ENCODE peak calls at places on chromosomes 1 and 21, in six cellular contexts. R is tibial nerve, F is lung, Y is left ventricle myocardium inferior, A is ascending aorta, K is brain microvascular endothelial cell. P is an unnamed sample.

GRCh38 chr1:232965124-232965911 is 14.9 kb downstream of the NTPCR start:
- DNase-seq in R (no peak), F (no peak), Y (no peak), A (no peak), K (no peak), P (no peak)

GRCh38 chr1:117634631-117635030 is 28.8 kb downstream of the TENT5C start:
- DNase-seq in R (no peak), F (no peak), Y (no peak), A (no peak), K (no peak), P (no peak)

GRCh38 chr1:226172589-226172988 is 14.0 kb downstream of the ACBD3 start:
- DNase-seq in R (no peak), F (no peak), Y (no peak), A (no peak), K (no peak), P (no peak)

GRCh38 chr1:48177257-48177656 is 45.3 kb upstream of the SLC5A9 start:
- DNase-seq in R (no peak), F (no peak), Y (no peak), A (no peak), K (no peak), P (no peak)

GRCh38 chr1:59323879-59324278 is 27.0 kb downstream of the FGGY start:
- DNase-seq in R (no peak), F (no peak), Y (no peak), A (no peak), K (no peak), P (no peak)

GRCh38 chr1:184881941-184882648 is 92.2 kb downstream of the NIBAN1 start:
- DNase-seq in R (no peak), F (no peak), Y (no peak), A (no peak), K (peak; percentile 40), P (no peak)

GRCh38 chr21:28283652-28284490 is 708.8 kb downstream of the LTN1 start:
- DNase-seq in R (no peak), F (no peak), Y (no peak), A (no peak), K (peak; percentile 96), P (no peak)

GRCh38 chr1:220726634-220727033 is 21.5 kb upstream of the MTARC2 start:
- DNase-seq in R (no peak), F (no peak), Y (no peak), A (no peak), K (no peak), P (no peak)

GRCh38 chr1:200714504-200715187 is 24.0 kb upstream of the CAMSAP2 start:
- DNase-seq in R (no peak), F (no peak), Y (no peak), A (no peak), K (no peak), P (no peak)

GRCh38 chr1:217026506-217026905 is 303.3 kb upstream of the ESRRG start:
- DNase-seq in R (no peak), F (no peak), Y (no peak), A (no peak), K (no peak), P (no peak)

GRCh38 chr1:1306070-1306660 is 1.6 kb downstream of the ACAP3 start:
- DNase-seq in R (no peak), F (no peak), Y (no peak), A (no peak), K (no peak), P (no peak)

GRCh38 chr1:247402099-247402706 is 13.8 kb upstream of the NLRP3 start:
- DNase-seq in R (no peak), F (no peak), Y (no peak), A (no peak), K (no peak), P (no peak)

GRCh38 chr1:238628130-238628529 is 737.4 kb upstream of the ZP4 start:
- DNase-seq in R (no peak), F (no peak), Y (no peak), A (no peak), K (no peak), P (no peak)

GRCh38 chr1:111848852-111849545 is 93.3 kb downstream of the DDX20 start:
- DNase-seq in R (no peak), F (no peak), Y (no peak), A (no peak), K (no peak), P (no peak)

GRCh38 chr1:36366091-36366661 is 19.5 kb downstream of the STK40 start:
- DNase-seq in R (no peak), F (peak; percentile 39), Y (peak; percentile 53), A (no peak), K (peak; percentile 71), P (no peak)
- H3K27ac ChIP-seq in R (no peak overlapping the region), F (peak overlapping the region; percentile 75), Y (peak overlapping the region; percentile 66), A (no peak overlapping the region), K (peak overlapping the region; percentile 34), P (no peak overlapping the region)

DNA sequence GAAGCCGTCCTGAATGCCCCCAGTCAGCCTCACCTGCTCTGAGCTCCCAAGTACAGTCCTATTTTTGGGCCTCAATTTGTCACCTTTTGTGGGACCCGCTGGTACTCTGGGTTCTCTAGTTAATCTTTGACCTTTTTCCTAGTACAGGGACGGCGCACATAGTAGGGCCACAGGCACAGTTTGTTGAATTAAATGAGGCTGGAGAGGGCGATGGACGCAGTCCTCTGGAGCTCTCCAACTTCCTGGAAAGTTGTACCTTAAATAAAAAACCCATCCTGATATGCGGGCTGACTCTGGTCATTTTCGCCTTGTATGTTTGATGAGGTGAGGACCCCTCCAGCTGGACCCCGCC is 4.8 kb downstream of the FAM110D start:
- DNase-seq in R (no peak), F (no peak), Y (no peak), A (no peak), K (no peak), P (no peak)
- H3K4me3 ChIP-seq in R (peak overlapping the region; percentile 31), F (no peak overlapping the region), Y (peak overlapping the region; percentile 62), A (peak overlapping the region; percentile 64), K (no peak overlapping the region), P (no peak overlapping the region)

GRCh38 chr1:160097196-160097910 is 1.1 kb downstream of the IGSF8 start:
- DNase-seq in R (no peak), F (no peak), Y (no peak), A (no peak), K (no peak), P (no peak)
- H3K36me3 ChIP-seq in R (no peaks in the 10 kb centered on the region), F (no peaks in the 10 kb centered on the region), Y (peaks cover 14% of the 10 kb centered on the region), A (peaks cover 23% of the 10 kb centered on the region), K (no peaks in the 10 kb centered on the region), P (peaks cover 19% of the 10 kb centered on the region)

GRCh38 chr21:35932232-35932911 is 128.0 kb downstream of the SETD4 start:
- DNase-seq in R (no peak), F (peak; percentile 39), Y (peak; percentile 53), A (peak; percentile 23), K (peak; percentile 84), P (no peak)
- H3K27ac ChIP-seq in R (peak overlapping the region; percentile 1), F (peak overlapping the region; percentile 51), Y (peak overlapping the region; percentile 71), A (peak overlapping the region; percentile 30), K (peak overlapping the region; percentile 68), P (no peak overlapping the region)

DNA sequence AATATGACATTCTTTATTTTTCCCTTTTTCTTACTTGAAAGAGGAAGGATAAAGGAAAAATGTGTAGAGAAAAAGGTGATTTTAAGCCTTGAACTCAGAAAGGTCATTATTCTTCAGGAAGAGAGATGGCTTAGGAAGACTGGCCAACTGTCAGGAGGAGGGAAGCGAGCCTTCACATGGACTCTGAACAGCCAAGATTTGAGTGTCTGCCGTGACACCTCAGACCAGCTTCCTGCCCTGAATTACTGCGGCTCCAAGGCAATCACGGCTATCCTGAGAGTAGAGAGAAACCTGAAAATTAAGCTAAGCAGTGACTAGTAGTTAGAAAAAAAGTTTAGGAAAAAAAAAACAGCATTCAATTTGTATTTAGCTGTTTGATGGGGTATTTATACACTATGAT is 314.7 kb downstream of the KCNH1 start:
- DNase-seq in R (no peak), F (no peak), Y (no peak), A (no peak), K (no peak), P (no peak)
- H3K4me3 ChIP-seq in R (no peak overlapping the region), F (no peak overlapping the region), Y (no peak overlapping the region), A (no peak overlapping the region), K (no peak overlapping the region), P (no peak overlapping the region)

GRCh38 chr1:210237514-210237913 is 4.9 kb downstream of the SERTAD4 start:
- DNase-seq in R (no peak), F (no peak), Y (no peak), A (no peak), K (no peak), P (no peak)
- H3K36me3 ChIP-seq in R (no peaks in the 10 kb centered on the region), F (no peaks in the 10 kb centered on the region), Y (no peaks in the 10 kb centered on the region), A (peaks cover 4% of the 10 kb centered on the region), K (no peaks in the 10 kb centered on the region), P (no peaks in the 10 kb centered on the region)

P was measured in iPS DF 6.9.